ENCODE peak calls at places on chromosomes 12 and 14, in five cellular contexts. One of them, this sample, is unnamed.
A peak's percentile ranks its signal among the peaks of the same experiment; 100 is the strongest.

GRCh38 chr14:94376108-94376975 is 12.1 kb downstream of the SERPINA1 start:
- DNase-seq in GM20000: no peak
- DNase-seq in GM13976: no peak
- DNase-seq in Calu3: no peak
- DNase-seq in non-pigmented ciliary epithelial cell: no peak
- DNase-seq in this sample: no peak

GRCh38 chr12:13504074-13504473 is 307.5 kb downstream of the EMP1 start:
- DNase-seq in non-pigmented ciliary epithelial cell: no peak
- DNase-seq in Calu3: no peak
- DNase-seq in GM13976: no peak
- DNase-seq in GM20000: no peak
- DNase-seq in this sample: no peak

GRCh38 chr12:49428652-49429549 is 61.6 kb downstream of the SPATS2 start:
- DNase-seq in Calu3: no peak
- DNase-seq in non-pigmented ciliary epithelial cell: peak; percentile 54
- DNase-seq in GM20000: peak; percentile 34
- DNase-seq in GM13976: peak; percentile 44
- DNase-seq in this sample: no peak

GRCh38 chr12:104175726-104176247 is 37.8 kb upstream of the NFYB start:
- DNase-seq in Calu3: no peak
- DNase-seq in non-pigmented ciliary epithelial cell: no peak
- DNase-seq in GM13976: no peak
- DNase-seq in GM20000: no peak
- DNase-seq in this sample: no peak

GRCh38 chr12:96710127-96710745 is 196.8 kb upstream of the NEDD1 start:
- DNase-seq in GM13976: no peak
- DNase-seq in Calu3: peak; percentile 18
- DNase-seq in non-pigmented ciliary epithelial cell: no peak
- DNase-seq in GM20000: no peak
- DNase-seq in this sample: no peak

GRCh38 chr12:41919526-41920305 is 225.0 kb downstream of the GXYLT1 start:
- DNase-seq in Calu3: no peak
- DNase-seq in non-pigmented ciliary epithelial cell: no peak
- DNase-seq in GM20000: no peak
- DNase-seq in GM13976: no peak
- DNase-seq in this sample: no peak

GRCh38 chr12:65372574-65372973 is 94.1 kb downstream of the MSRB3 start:
- DNase-seq in GM20000: no peak
- DNase-seq in non-pigmented ciliary epithelial cell: no peak
- DNase-seq in GM13976: no peak
- DNase-seq in Calu3: no peak
- DNase-seq in this sample: no peak

GRCh38 chr14:94088516-94088915 is 7.4 kb downstream of the IFI27L1 start:
- DNase-seq in Calu3: no peak
- DNase-seq in non-pigmented ciliary epithelial cell: no peak
- DNase-seq in GM20000: no peak
- DNase-seq in GM13976: no peak
- DNase-seq in this sample: no peak

GRCh38 chr12:103799504-103800251 is 41.4 kb downstream of the NT5DC3 start:
- DNase-seq in GM13976: no peak
- DNase-seq in non-pigmented ciliary epithelial cell: no peak
- DNase-seq in GM20000: no peak
- DNase-seq in Calu3: peak; percentile 62
- DNase-seq in this sample: no peak

GRCh38 chr14:103385994-103386491 is 828 bp downstream of the MARK3 start:
- DNase-seq in GM13976: no peak
- DNase-seq in non-pigmented ciliary epithelial cell: no peak
- DNase-seq in Calu3: peak; percentile 20
- DNase-seq in GM20000: no peak
- DNase-seq in this sample: no peak

GRCh38 chr14:101511620-101512395 is 49.5 kb upstream of the DIO3 start:
- DNase-seq in GM13976: no peak
- DNase-seq in non-pigmented ciliary epithelial cell: no peak
- DNase-seq in Calu3: no peak
- DNase-seq in GM20000: no peak
- DNase-seq in this sample: no peak

GRCh38 chr12:26198742-26199141 is 3.4 kb downstream of the SSPN start:
- DNase-seq in non-pigmented ciliary epithelial cell: no peak
- DNase-seq in GM20000: no peak
- DNase-seq in GM13976: no peak
- DNase-seq in Calu3: no peak
- DNase-seq in this sample: no peak

GRCh38 chr14:75518625-75519024 is 3.6 kb upstream of the BATF start:
- DNase-seq in non-pigmented ciliary epithelial cell: no peak
- DNase-seq in GM20000: peak; percentile 51
- DNase-seq in GM13976: peak; percentile 41
- DNase-seq in Calu3: no peak
- DNase-seq in this sample: no peak

GRCh38 chr12:47993491-47993890 is 10.8 kb downstream of the COL2A1 start:
- DNase-seq in non-pigmented ciliary epithelial cell: no peak
- DNase-seq in GM20000: no peak
- DNase-seq in GM13976: no peak
- DNase-seq in Calu3: no peak
- DNase-seq in this sample: no peak

GRCh38 chr12:27186240-27186839 is 57.7 kb upstream of the STK38L start:
- DNase-seq in non-pigmented ciliary epithelial cell: no peak
- DNase-seq in GM13976: no peak
- DNase-seq in GM20000: no peak
- DNase-seq in Calu3: no peak
- DNase-seq in this sample: no peak

GRCh38 chr14:97264516-97265230 is 467.5 kb downstream of the VRK1 start:
- DNase-seq in GM13976: no peak
- DNase-seq in non-pigmented ciliary epithelial cell: no peak
- DNase-seq in Calu3: no peak
- DNase-seq in GM20000: no peak
- DNase-seq in this sample: no peak

GRCh38 chr14:66568220-66568619 is 60.3 kb downstream of the GPHN start:
- DNase-seq in GM20000: no peak
- DNase-seq in Calu3: no peak
- DNase-seq in non-pigmented ciliary epithelial cell: no peak
- DNase-seq in GM13976: no peak
- DNase-seq in this sample: no peak

GRCh38 chr12:126385785-126386184 is 1320.5 kb downstream of the AACS start:
- DNase-seq in GM20000: no peak
- DNase-seq in GM13976: no peak
- DNase-seq in non-pigmented ciliary epithelial cell: no peak
- DNase-seq in Calu3: no peak
- DNase-seq in this sample: no peak

GRCh38 chr12:82299617-82300016 is 58.6 kb downstream of the CCDC59 start:
- DNase-seq in GM20000: no peak
- DNase-seq in GM13976: no peak
- DNase-seq in non-pigmented ciliary epithelial cell: peak; percentile 84
- DNase-seq in Calu3: no peak
- DNase-seq in this sample: no peak

This sample was measured in T-helper 17 cell.